ENCODE peak calls at places on chromosomes 6 and 20, in nine cellular contexts. X, P, Y, D, N, L, Z, S and F are unnamed samples.

GRCh38 chr6:169289671-169290408 is 36.2 kb upstream of the THBS2 start:
- DNase-seq in S (no peak), D (peak), Y (no peak), P (no peak), N (peak), L (no peak), X (no peak), Z (peak), F (peak)

GRCh38 chr6:158536891-158537798 is 22.7 kb upstream of the TMEM181 start:
- DNase-seq in D (no peak), Y (no peak), Z (no peak), S (no peak), P (peak), X (no peak), N (peak), L (no peak), F (peak)

GRCh38 chr6:54598787-54599309 is 247.7 kb upstream of the FAM83B start:
- DNase-seq in L (no peak), Y (no peak), X (no peak), S (no peak), N (peak), D (no peak), Z (peak), P (no peak), F (peak)

GRCh38 chr6:34143196-34143883 is 2.5 kb downstream of the GRM4 start:
- DNase-seq in N (no peak), Z (no peak), D (peak), Y (no peak), P (peak), S (no peak), L (no peak), X (no peak), F (no peak)

GRCh38 chr6:100203391-100203790 is 209.4 kb upstream of the MCHR2 start:
- DNase-seq in N (peak), D (no peak), P (no peak), S (peak), Y (no peak), L (peak), X (peak), Z (peak), F (peak)

GRCh38 chr6:157964139-157964538 is 17.5 kb upstream of the SYNJ2 start:
- DNase-seq in P (no peak), N (peak), L (no peak), D (no peak), S (no peak), Y (no peak), X (no peak), Z (no peak), F (peak)

GRCh38 chr6:138287144-138287955 is 69.1 kb upstream of the PBOV1 start:
- DNase-seq in S (peak), N (peak), X (peak), L (no peak), D (no peak), Y (peak), P (peak), Z (no peak), F (peak)

GRCh38 chr20:63071541-63072181 is 64.9 kb upstream of the BHLHE23 start:
- DNase-seq in P (peak), L (peak), S (no peak), N (peak), X (no peak), Y (no peak), Z (peak), D (peak), F (peak)

GRCh38 chr20:755931-756330 is 12.4 kb downstream of the SLC52A3 start:
- DNase-seq in Y (no peak), N (peak), P (no peak), Z (no peak), L (no peak), S (no peak), X (no peak), D (no peak), F (peak)

GRCh38 chr6:158818580-158819212 is 472 bp downstream of the EZR start:
- DNase-seq in D (peak), Z (peak), N (peak), Y (no peak), P (peak), S (peak), L (peak), X (peak), F (peak)

GRCh38 chr20:8844179-8844578 is 224.7 kb upstream of the PLCB4 start:
- DNase-seq in L (no peak), S (no peak), D (no peak), Z (no peak), X (no peak), P (no peak), Y (no peak), N (no peak), F (no peak)

GRCh38 chr6:170023620-170024521 is 267.0 kb downstream of the DLL1 start:
- DNase-seq in N (no peak), S (no peak), X (no peak), L (no peak), Z (no peak), P (no peak), D (no peak), Y (no peak), F (no peak)

GRCh38 chr6:170131351-170131750 is 159.5 kb downstream of the DLL1 start:
- DNase-seq in Z (no peak), S (no peak), N (no peak), L (no peak), P (no peak), X (no peak), D (no peak), Y (no peak), F (no peak)

GRCh38 chr6:169190144-169190584 is 63.5 kb downstream of the THBS2 start:
- DNase-seq in N (peak), S (no peak), X (no peak), D (peak), P (no peak), Y (no peak), L (no peak), Z (peak), F (peak)

GRCh38 chr20:40319741-40320499 is 369.1 kb downstream of the MAFB start:
- DNase-seq in N (no peak), Y (no peak), X (no peak), S (no peak), P (no peak), D (no peak), L (no peak), Z (no peak), F (no peak)

GRCh38 chr20:50292324-50293243 is 102.0 kb downstream of the CEBPB start:
- DNase-seq in N (peak), X (peak), L (peak), Z (peak), P (no peak), D (peak), S (peak), Y (no peak), F (peak)

GRCh38 chr6:163897669-163898068 is 483.2 kb downstream of the QKI start:
- DNase-seq in D (no peak), L (no peak), P (no peak), N (no peak), X (no peak), S (no peak), Z (no peak), Y (no peak), F (peak)

GRCh38 chr6:42260972-42261371 is 43.3 kb upstream of the MRPS10 start:
- DNase-seq in P (peak), N (peak), Z (no peak), D (peak), L (peak), X (no peak), S (no peak), Y (no peak), F (peak)

GRCh38 chr6:79735183-79735582 is 104.1 kb downstream of the SH3BGRL2 start:
- DNase-seq in X (no peak), Y (no peak), N (no peak), D (no peak), L (no peak), Z (no peak), S (no peak), P (no peak), F (no peak)